ENCODE peak calls at places on chromosomes 5 and 9, in nine cellular contexts. One of them, this sample, is unnamed.

GRCh38 chr5:6730407-6730806 is 17.2 kb downstream of the TENT4A start:
- DNase-seq in GM23338: no peak
- DNase-seq in brain microvascular endothelial cell: no peak
- DNase-seq in fibroblast of lung: no peak
- DNase-seq in tibial artery: peak; percentile 28
- DNase-seq in SK-N-SH: no peak
- DNase-seq in mammary epithelial cell: no peak
- DNase-seq in esophagus muscularis mucosa: no peak
- DNase-seq in A549: no peak
- DNase-seq in this sample: no peak

GRCh38 chr5:1003296-1003937 is 5.2 kb upstream of the NKD2 start:
- DNase-seq in brain microvascular endothelial cell: no peak
- DNase-seq in A549: no peak
- DNase-seq in tibial artery: no peak
- DNase-seq in SK-N-SH: no peak
- DNase-seq in fibroblast of lung: no peak
- DNase-seq in GM23338: no peak
- DNase-seq in esophagus muscularis mucosa: no peak
- DNase-seq in mammary epithelial cell: peak; percentile 95
- DNase-seq in this sample: no peak

GRCh38 chr5:68288756-68289134 is 73.2 kb downstream of the PIK3R1 start:
- DNase-seq in brain microvascular endothelial cell: no peak
- DNase-seq in mammary epithelial cell: no peak
- DNase-seq in A549: no peak
- DNase-seq in fibroblast of lung: no peak
- DNase-seq in tibial artery: peak; percentile 69
- DNase-seq in SK-N-SH: peak; percentile 58
- DNase-seq in esophagus muscularis mucosa: no peak
- DNase-seq in GM23338: peak; percentile 25
- DNase-seq in this sample: no peak

GRCh38 chr5:55030676-55031445 is 6.8 kb downstream of the GZMK start:
- DNase-seq in GM23338: no peak
- DNase-seq in esophagus muscularis mucosa: no peak
- DNase-seq in brain microvascular endothelial cell: no peak
- DNase-seq in fibroblast of lung: no peak
- DNase-seq in tibial artery: no peak
- DNase-seq in mammary epithelial cell: no peak
- DNase-seq in A549: no peak
- DNase-seq in SK-N-SH: no peak
- DNase-seq in this sample: no peak

GRCh38 chr5:145588113-145588512 is 247.0 kb downstream of the PRELID2 start:
- DNase-seq in A549: no peak
- DNase-seq in esophagus muscularis mucosa: no peak
- DNase-seq in brain microvascular endothelial cell: no peak
- DNase-seq in fibroblast of lung: no peak
- DNase-seq in SK-N-SH: no peak
- DNase-seq in GM23338: no peak
- DNase-seq in mammary epithelial cell: no peak
- DNase-seq in tibial artery: no peak
- DNase-seq in this sample: no peak

GRCh38 chr9:135001526-135001925 is 83.8 kb upstream of the FCN1 start:
- DNase-seq in esophagus muscularis mucosa: no peak
- DNase-seq in A549: no peak
- DNase-seq in mammary epithelial cell: no peak
- DNase-seq in brain microvascular endothelial cell: no peak
- DNase-seq in fibroblast of lung: no peak
- DNase-seq in GM23338: no peak
- DNase-seq in SK-N-SH: no peak
- DNase-seq in tibial artery: no peak
- DNase-seq in this sample: no peak

GRCh38 chr5:76811214-76811613 is 7.6 kb upstream of the F2RL1 start:
- DNase-seq in fibroblast of lung: no peak
- DNase-seq in SK-N-SH: no peak
- DNase-seq in tibial artery: no peak
- DNase-seq in GM23338: no peak
- DNase-seq in A549: no peak
- DNase-seq in esophagus muscularis mucosa: no peak
- DNase-seq in mammary epithelial cell: peak; percentile 96
- DNase-seq in brain microvascular endothelial cell: peak; percentile 76
- DNase-seq in this sample: no peak

GRCh38 chr9:18799420-18799819 is 233.6 kb downstream of the SAXO1 start:
- DNase-seq in esophagus muscularis mucosa: no peak
- DNase-seq in brain microvascular endothelial cell: no peak
- DNase-seq in SK-N-SH: no peak
- DNase-seq in GM23338: no peak
- DNase-seq in tibial artery: no peak
- DNase-seq in mammary epithelial cell: no peak
- DNase-seq in fibroblast of lung: no peak
- DNase-seq in A549: no peak
- DNase-seq in this sample: no peak

GRCh38 chr5:5650242-5650641 is 227.8 kb downstream of the ICE1 start:
- DNase-seq in mammary epithelial cell: no peak
- DNase-seq in GM23338: peak; percentile 28
- DNase-seq in tibial artery: no peak
- DNase-seq in fibroblast of lung: no peak
- DNase-seq in brain microvascular endothelial cell: no peak
- DNase-seq in esophagus muscularis mucosa: no peak
- DNase-seq in A549: no peak
- DNase-seq in SK-N-SH: no peak
- DNase-seq in this sample: no peak

DNA sequence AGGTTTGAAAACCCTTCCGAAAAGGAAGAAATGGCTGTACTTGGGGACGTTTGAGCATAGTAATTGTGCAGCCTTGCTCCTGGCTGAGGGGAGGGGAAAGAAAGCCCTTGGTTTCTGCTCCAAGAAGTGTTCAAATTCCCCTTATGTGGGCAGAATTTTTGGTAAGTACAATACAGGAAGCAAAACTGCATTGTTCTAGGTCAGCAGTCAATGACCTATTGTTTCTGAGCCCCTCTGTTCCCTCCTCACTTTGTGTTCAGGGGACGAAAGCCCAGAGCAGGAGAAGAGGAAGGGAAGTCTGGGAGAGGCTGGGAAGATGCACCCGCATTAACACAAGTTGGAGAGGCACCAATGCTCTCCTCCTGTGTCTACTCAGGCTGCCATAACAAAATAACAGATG is 11.9 kb downstream of the BASP1 start:
- DNase-seq in mammary epithelial cell: no peak
- DNase-seq in fibroblast of lung: no peak
- DNase-seq in esophagus muscularis mucosa: no peak
- DNase-seq in GM23338: no peak
- DNase-seq in tibial artery: no peak
- DNase-seq in SK-N-SH: no peak
- DNase-seq in brain microvascular endothelial cell: no peak
- DNase-seq in A549: no peak
- DNase-seq in this sample: no peak
- H3K27ac ChIP-seq in mammary epithelial cell: peak overlapping the region; percentile 46
- H3K27ac ChIP-seq in fibroblast of lung: no peak overlapping the region
- H3K27ac ChIP-seq in esophagus muscularis mucosa: no peak overlapping the region
- H3K27ac ChIP-seq in GM23338: peak overlapping the region; percentile 14
- H3K27ac ChIP-seq in tibial artery: no peak overlapping the region
- H3K27ac ChIP-seq in SK-N-SH: no peak overlapping the region
- H3K27ac ChIP-seq in brain microvascular endothelial cell: no peak overlapping the region
- H3K27ac ChIP-seq in A549: peak overlapping the region; percentile 49
- H3K27ac ChIP-seq in this sample: no peak overlapping the region

GRCh38 chr5:73222173-73222572 is 49.2 kb downstream of the TMEM174 start:
- DNase-seq in tibial artery: no peak
- DNase-seq in mammary epithelial cell: no peak
- DNase-seq in A549: no peak
- DNase-seq in brain microvascular endothelial cell: no peak
- DNase-seq in esophagus muscularis mucosa: peak; percentile 45
- DNase-seq in fibroblast of lung: no peak
- DNase-seq in GM23338: no peak
- DNase-seq in SK-N-SH: no peak
- DNase-seq in this sample: no peak
- H3K4me3 ChIP-seq in tibial artery: no peak overlapping the region
- H3K4me3 ChIP-seq in mammary epithelial cell: no peak overlapping the region
- H3K4me3 ChIP-seq in A549: no peak overlapping the region
- H3K4me3 ChIP-seq in brain microvascular endothelial cell: no peak overlapping the region
- H3K4me3 ChIP-seq in esophagus muscularis mucosa: no peak overlapping the region
- H3K4me3 ChIP-seq in fibroblast of lung: no peak overlapping the region
- H3K4me3 ChIP-seq in GM23338: no peak overlapping the region
- H3K4me3 ChIP-seq in SK-N-SH: no peak overlapping the region
- H3K4me3 ChIP-seq in this sample: no peak overlapping the region

GRCh38 chr9:16268037-16269010 is 602.1 kb downstream of the BNC2 start:
- DNase-seq in SK-N-SH: peak; percentile 76
- DNase-seq in fibroblast of lung: no peak
- DNase-seq in brain microvascular endothelial cell: no peak
- DNase-seq in mammary epithelial cell: no peak
- DNase-seq in tibial artery: no peak
- DNase-seq in GM23338: no peak
- DNase-seq in esophagus muscularis mucosa: no peak
- DNase-seq in A549: no peak
- DNase-seq in this sample: no peak
- H3K27ac ChIP-seq in SK-N-SH: peak overlapping the region; percentile 86
- H3K27ac ChIP-seq in fibroblast of lung: no peak overlapping the region
- H3K27ac ChIP-seq in brain microvascular endothelial cell: peak overlapping the region; percentile 58
- H3K27ac ChIP-seq in mammary epithelial cell: no peak overlapping the region
- H3K27ac ChIP-seq in tibial artery: peak overlapping the region; percentile 36
- H3K27ac ChIP-seq in GM23338: no peak overlapping the region
- H3K27ac ChIP-seq in esophagus muscularis mucosa: no peak overlapping the region
- H3K27ac ChIP-seq in A549: peak overlapping the region; percentile 80
- H3K27ac ChIP-seq in this sample: no peak overlapping the region

DNA sequence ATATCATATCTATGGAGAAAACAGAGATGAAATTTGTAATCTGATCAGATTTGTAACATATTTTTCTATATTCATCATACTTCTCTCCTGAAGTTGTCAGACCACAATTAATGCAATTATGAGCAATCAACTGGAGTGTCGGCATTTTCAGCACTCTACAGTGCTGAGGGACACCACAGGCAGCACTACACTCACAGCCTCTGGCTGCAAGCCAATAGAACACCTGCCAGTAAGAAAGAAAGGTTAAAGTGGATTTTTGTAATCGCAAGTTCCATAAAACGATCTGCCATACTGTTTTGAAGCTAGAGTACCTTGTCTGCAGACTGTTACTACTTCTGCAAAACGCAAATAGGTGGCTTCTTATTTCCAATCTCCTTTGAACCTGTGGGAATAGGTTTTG is 147.6 kb downstream of the ADAMTS6 start:
- DNase-seq in A549: no peak
- DNase-seq in GM23338: peak; percentile 11
- DNase-seq in SK-N-SH: no peak
- DNase-seq in brain microvascular endothelial cell: no peak
- DNase-seq in tibial artery: no peak
- DNase-seq in esophagus muscularis mucosa: no peak
- DNase-seq in fibroblast of lung: no peak
- DNase-seq in mammary epithelial cell: peak; percentile 56
- DNase-seq in this sample: peak; percentile 53
- H3K4me3 ChIP-seq in A549: no peak overlapping the region
- H3K4me3 ChIP-seq in GM23338: no peak overlapping the region
- H3K4me3 ChIP-seq in SK-N-SH: no peak overlapping the region
- H3K4me3 ChIP-seq in brain microvascular endothelial cell: no peak overlapping the region
- H3K4me3 ChIP-seq in tibial artery: no peak overlapping the region
- H3K4me3 ChIP-seq in esophagus muscularis mucosa: no peak overlapping the region
- H3K4me3 ChIP-seq in fibroblast of lung: no peak overlapping the region
- H3K4me3 ChIP-seq in mammary epithelial cell: no peak overlapping the region
- H3K4me3 ChIP-seq in this sample: no peak overlapping the region

DNA sequence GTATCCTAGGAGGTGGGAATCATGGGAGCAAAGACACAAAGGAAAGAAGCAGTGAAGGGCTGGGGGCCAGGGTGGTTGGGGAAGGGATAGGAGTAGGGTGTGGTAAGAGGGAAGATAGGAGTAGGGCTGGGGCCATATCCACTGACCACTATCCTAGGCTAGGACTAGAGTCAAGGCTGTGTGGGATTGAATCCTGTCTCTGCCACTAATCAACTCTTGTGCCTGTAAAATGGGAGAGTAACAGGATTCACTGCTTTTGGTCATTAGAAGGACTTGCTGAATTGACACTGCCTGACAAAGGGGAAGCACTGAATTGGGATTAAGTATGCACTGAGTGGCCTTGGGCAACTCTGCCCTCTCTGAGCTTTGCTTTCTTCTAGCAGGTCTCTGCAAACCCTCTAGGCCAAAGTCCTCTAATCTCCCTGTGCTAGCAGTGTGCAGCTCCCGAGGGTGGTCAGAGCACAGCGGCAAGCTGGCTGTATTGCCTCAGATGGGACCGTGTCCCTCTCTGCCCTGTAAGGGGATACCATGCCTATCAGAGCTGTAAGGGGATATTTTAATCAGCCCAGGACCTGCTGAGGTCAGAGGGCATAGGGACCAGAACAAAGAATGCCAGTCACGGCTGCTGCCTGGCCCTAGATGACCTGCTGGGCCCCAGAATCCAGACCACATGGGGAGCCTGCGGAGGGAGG is 12.4 kb upstream of the DAB2IP start:
- DNase-seq in esophagus muscularis mucosa: no peak
- DNase-seq in mammary epithelial cell: no peak
- DNase-seq in SK-N-SH: no peak
- DNase-seq in fibroblast of lung: no peak
- DNase-seq in A549: no peak
- DNase-seq in tibial artery: no peak
- DNase-seq in GM23338: no peak
- DNase-seq in brain microvascular endothelial cell: no peak
- DNase-seq in this sample: no peak
- H3K27ac ChIP-seq in esophagus muscularis mucosa: no peak overlapping the region
- H3K27ac ChIP-seq in mammary epithelial cell: no peak overlapping the region
- H3K27ac ChIP-seq in SK-N-SH: no peak overlapping the region
- H3K27ac ChIP-seq in fibroblast of lung: no peak overlapping the region
- H3K27ac ChIP-seq in A549: no peak overlapping the region
- H3K27ac ChIP-seq in tibial artery: no peak overlapping the region
- H3K27ac ChIP-seq in GM23338: no peak overlapping the region
- H3K27ac ChIP-seq in brain microvascular endothelial cell: no peak overlapping the region
- H3K27ac ChIP-seq in this sample: no peak overlapping the region

DNA sequence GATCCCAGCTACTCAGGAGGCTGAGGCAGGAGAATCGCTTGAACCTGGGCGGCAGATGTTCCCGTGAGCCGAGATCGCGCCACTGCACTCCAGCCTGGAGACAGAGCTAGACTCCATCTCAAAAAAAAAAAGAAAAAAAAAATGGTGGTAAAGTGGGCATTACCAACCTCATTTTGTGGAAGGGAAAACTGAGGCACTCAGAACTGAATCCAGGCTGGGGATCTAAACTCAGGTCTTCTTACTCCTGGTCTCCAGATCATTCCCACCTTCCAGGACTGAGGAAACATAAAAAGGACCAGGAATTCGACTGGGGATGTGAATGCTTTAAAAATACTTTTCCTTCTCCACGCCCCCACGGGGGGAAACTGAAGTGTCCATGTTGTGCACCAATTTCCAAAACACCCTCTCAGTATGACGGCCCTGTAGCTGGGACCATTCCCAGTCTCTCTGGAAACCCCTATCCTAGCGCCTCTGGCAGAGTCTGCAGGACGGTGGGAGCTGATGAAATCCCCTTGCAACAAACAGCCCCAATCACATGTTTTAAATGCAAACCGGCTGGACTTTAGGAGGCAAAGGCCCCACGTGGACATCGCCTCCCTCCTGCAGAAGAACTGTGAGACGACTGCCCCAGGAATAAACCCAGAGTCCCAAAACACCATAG is 8.9 kb upstream of the AKNA start:
- DNase-seq in mammary epithelial cell: no peak
- DNase-seq in GM23338: peak; percentile 49
- DNase-seq in tibial artery: no peak
- DNase-seq in A549: no peak
- DNase-seq in esophagus muscularis mucosa: no peak
- DNase-seq in brain microvascular endothelial cell: no peak
- DNase-seq in SK-N-SH: no peak
- DNase-seq in fibroblast of lung: peak; percentile 97
- DNase-seq in this sample: peak; percentile 41
- H3K4me3 ChIP-seq in mammary epithelial cell: no peak overlapping the region
- H3K4me3 ChIP-seq in GM23338: peak overlapping the region; percentile 93
- H3K4me3 ChIP-seq in tibial artery: no peak overlapping the region
- H3K4me3 ChIP-seq in A549: peak overlapping the region; percentile 69
- H3K4me3 ChIP-seq in esophagus muscularis mucosa: peak overlapping the region; percentile 71
- H3K4me3 ChIP-seq in brain microvascular endothelial cell: no peak overlapping the region
- H3K4me3 ChIP-seq in SK-N-SH: no peak overlapping the region
- H3K4me3 ChIP-seq in fibroblast of lung: peak overlapping the region; percentile 80
- H3K4me3 ChIP-seq in this sample: no peak overlapping the region

GRCh38 chr9:109251080-109251775 is 69.6 kb downstream of the EPB41L4B start:
- DNase-seq in mammary epithelial cell: peak; percentile 79
- DNase-seq in tibial artery: no peak
- DNase-seq in brain microvascular endothelial cell: peak; percentile 63
- DNase-seq in fibroblast of lung: peak; percentile 44
- DNase-seq in esophagus muscularis mucosa: no peak
- DNase-seq in GM23338: no peak
- DNase-seq in A549: peak; percentile 72
- DNase-seq in SK-N-SH: no peak
- DNase-seq in this sample: peak; percentile 54
- H3K27ac ChIP-seq in mammary epithelial cell: peak overlapping the region; percentile 68
- H3K27ac ChIP-seq in tibial artery: no peak overlapping the region
- H3K27ac ChIP-seq in brain microvascular endothelial cell: peak overlapping the region; percentile 69
- H3K27ac ChIP-seq in fibroblast of lung: no peak overlapping the region
- H3K27ac ChIP-seq in esophagus muscularis mucosa: no peak overlapping the region
- H3K27ac ChIP-seq in GM23338: peak overlapping the region; percentile 14
- H3K27ac ChIP-seq in A549: peak overlapping the region; percentile 88
- H3K27ac ChIP-seq in SK-N-SH: no peak overlapping the region
- H3K27ac ChIP-seq in this sample: peak overlapping the region; percentile 3

This sample was measured in SJCRH30.